ENCODE peak calls at places on chromosomes 3 and 15, in ten cellular contexts. B is HEK293T; A is thoracic aorta; O is activated CD4-positive, alpha-beta T cell treated with anti-CD3 and anti-CD28 coated beads, Interleukin-2, amount 50 U/mL, for 24 hours; Y is hepatic stellate cell; H is NCI-H2081; G is iris pigment epithelial cell; I is stimulated activated CD8-positive, alpha-beta memory T cell treated with anti-CD3 and anti-CD28 coated beads, Interleukin-4, amount 100 ng/mL, for 1 hour; T is omental fat pad; L is HL-60. N is an unnamed sample.
A peak's percentile ranks its signal among the peaks of the same experiment; 100 is the strongest.

GRCh38 chr15:27902680-27903385 is 196.3 kb downstream of the OCA2 start:
- DNase-seq in I (no peak), Y (no peak), G (no peak), T (no peak), B (no peak), L (no peak), O (no peak), A (no peak), H (no peak), N (no peak)

GRCh38 chr3:52217409-52217805 is 8.0 kb downstream of the TLR9 start:
- DNase-seq in Y (no peak), O (no peak), G (no peak), A (no peak), L (no peak), I (no peak), H (no peak), B (no peak), T (no peak), N (no peak)

GRCh38 chr15:32861741-32862140 is 143.9 kb downstream of the GREM1 start:
- DNase-seq in G (peak; percentile 88), I (no peak), T (no peak), B (no peak), L (no peak), A (no peak), O (no peak), H (no peak), Y (peak; percentile 45), N (peak; percentile 45)

GRCh38 chr15:40438712-40439111 is 2.0 kb upstream of the BAHD1 start:
- DNase-seq in B (no peak), L (no peak), G (no peak), Y (no peak), T (no peak), I (no peak), O (no peak), A (no peak), H (no peak), N (no peak)

GRCh38 chr3:46974421-46975227 is 1.9 kb downstream of the CCDC12 start:
- DNase-seq in L (no peak), B (no peak), H (no peak), I (no peak), O (no peak), Y (no peak), G (no peak), A (no peak), T (no peak), N (no peak)

GRCh38 chr15:52261498-52262242 is 33.9 kb downstream of the MYO5C start:
- DNase-seq in H (peak; percentile 87), I (no peak), G (peak; percentile 70), L (peak; percentile 18), A (peak; percentile 45), Y (peak; percentile 78), T (no peak), O (peak; percentile 47), B (peak; percentile 55), N (peak; percentile 71)

GRCh38 chr15:70604671-70605070 is 158.7 kb downstream of the UACA start:
- DNase-seq in B (no peak), L (no peak), H (no peak), T (no peak), A (no peak), G (peak; percentile 45), I (no peak), Y (no peak), O (no peak), N (peak; percentile 54)

GRCh38 chr15:63082366-63082765 is 39.3 kb upstream of the LACTB start:
- DNase-seq in O (no peak), G (no peak), Y (no peak), T (no peak), B (no peak), I (no peak), A (no peak), L (no peak), H (no peak), N (no peak)

GRCh38 chr3:4515896-4516295 is 22.7 kb downstream of the ITPR1 start:
- DNase-seq in O (no peak), H (no peak), A (no peak), G (no peak), L (no peak), T (no peak), I (no peak), Y (no peak), B (no peak), N (no peak)

GRCh38 chr15:96037584-96037983 is 292.9 kb upstream of the NR2F2 start:
- DNase-seq in T (no peak), G (peak; percentile 83), B (no peak), H (no peak), L (peak; percentile 20), A (no peak), Y (no peak), I (no peak), O (no peak), N (no peak)

GRCh38 chr3:39088889-39089288 is 18.5 kb downstream of the GORASP1 start:
- DNase-seq in T (no peak), A (no peak), I (no peak), G (peak; percentile 60), B (no peak), L (no peak), H (no peak), O (no peak), Y (no peak), N (no peak)

GRCh38 chr3:14616606-14617507 is 34.7 kb upstream of the CCDC174 start:
- DNase-seq in L (no peak), Y (no peak), O (no peak), B (no peak), G (no peak), T (no peak), I (no peak), H (no peak), A (no peak), N (no peak)

GRCh38 chr3:117063910-117064309 is 354.3 kb downstream of the TUSC7 start:
- DNase-seq in B (no peak), Y (no peak), I (no peak), L (no peak), G (no peak), O (no peak), T (no peak), H (no peak), A (no peak), N (no peak)

GRCh38 chr3:69084668-69085542 is at the start of gene ARL6IP5:
- DNase-seq in G (peak; percentile 95), L (peak; percentile 81), H (peak; percentile 84), I (peak; percentile 78), T (peak; percentile 69), Y (peak; percentile 62), B (peak; percentile 82), O (peak; percentile 87), A (peak; percentile 84), N (peak; percentile 97)

GRCh38 chr15:89364341-89364740 is 29.7 kb upstream of the POLG start:
- DNase-seq in H (peak; percentile 94), Y (no peak), O (no peak), A (no peak), L (peak; percentile 77), B (no peak), T (no peak), G (no peak), I (no peak), N (no peak)

GRCh38 chr3:146222204-146223046 is 28.5 kb downstream of the PLSCR4 start:
- DNase-seq in H (no peak), L (no peak), G (peak; percentile 68), A (no peak), B (no peak), I (no peak), O (no peak), T (no peak), Y (no peak), N (no peak)

GRCh38 chr15:24962880-24963279 is 8.1 kb downstream of the SNRPN start:
- DNase-seq in I (no peak), G (no peak), H (no peak), T (no peak), Y (no peak), O (no peak), A (no peak), B (no peak), L (no peak), N (no peak)

GRCh38 chr3:194369522-194370279 is at the start of gene LRRC15:
- DNase-seq in T (no peak), H (no peak), L (no peak), G (peak; percentile 50), B (no peak), O (no peak), Y (peak; percentile 85), I (no peak), A (no peak), N (no peak)

GRCh38 chr3:186411089-186411488 is 49.1 kb upstream of the DGKG start:
- DNase-seq in I (no peak), H (no peak), Y (no peak), B (no peak), T (no peak), A (no peak), L (no peak), O (no peak), G (no peak), N (no peak)

GRCh38 chr3:149234671-149235245 is 13.1 kb upstream of the CP start:
- DNase-seq in A (no peak), I (no peak), Y (no peak), B (no peak), T (no peak), L (no peak), O (no peak), G (no peak), H (no peak), N (no peak)

GRCh38 chr15:60798821-60799220 is 319.9 kb upstream of the ICE2 start:
- DNase-seq in L (no peak), B (no peak), Y (peak; percentile 4), O (peak; percentile 55), H (no peak), I (no peak), G (peak; percentile 89), A (no peak), T (no peak), N (no peak)

GRCh38 chr3:8458235-8458634 is 43.4 kb upstream of the LMCD1 start:
- DNase-seq in O (no peak), B (no peak), I (no peak), A (no peak), Y (no peak), H (no peak), L (no peak), T (no peak), G (no peak), N (peak; percentile 22)

GRCh38 chr3:138344754-138345153 is 3.6 kb upstream of the MRAS start:
- DNase-seq in H (no peak), T (no peak), A (no peak), B (no peak), G (no peak), L (no peak), O (no peak), Y (no peak), I (no peak), N (no peak)

GRCh38 chr3:149332781-149333517 is 487 bp downstream of the TM4SF18 start:
- DNase-seq in Y (no peak), L (no peak), G (peak; percentile 19), H (no peak), B (no peak), A (no peak), T (no peak), O (no peak), I (no peak), N (no peak)

GRCh38 chr3:27576171-27576570 is 92.0 kb upstream of the SLC4A7 start:
- DNase-seq in O (no peak), T (no peak), B (no peak), H (no peak), I (no peak), L (no peak), A (no peak), G (no peak), Y (no peak), N (no peak)

GRCh38 chr15:30072630-30073029 is 10.1 kb upstream of the GOLGA8J start:
- DNase-seq in I (no peak), H (no peak), G (no peak), L (no peak), A (no peak), B (no peak), T (no peak), O (no peak), Y (no peak), N (no peak)

GRCh38 chr15:68407141-68407885 is 24.6 kb downstream of the ITGA11 start:
- DNase-seq in I (no peak), H (no peak), L (no peak), O (no peak), Y (no peak), B (no peak), A (no peak), G (no peak), T (no peak), N (no peak)

N was measured in Ammon's horn.